ENCODE peak calls at places on chromosomes 5 and 9, in eight cellular contexts. T, P, F, W, D, K, H and G are unnamed samples.
A peak's percentile ranks its signal among the peaks of the same experiment; 100 is the strongest.

GRCh38 chr5:147381555-147381954 is 128.3 kb downstream of the DPYSL3 start:
- DNase-seq in P (no peak), H (no peak), F (no peak), W (no peak), T (no peak), D (no peak), K (no peak), G (no peak)

GRCh38 chr9:117733465-117733864 is 29.3 kb downstream of the TLR4 start:
- DNase-seq in H (peak; percentile 54), K (no peak), P (no peak), W (no peak), D (no peak), F (no peak), T (no peak), G (no peak)

GRCh38 chr9:93255994-93256877 is 72.3 kb downstream of the WNK2 start:
- DNase-seq in K (no peak), T (no peak), P (peak; percentile 55), W (peak; percentile 61), H (no peak), F (no peak), D (no peak), G (no peak)

GRCh38 chr9:113622600-113623400 is 159.3 kb downstream of the RGS3 start:
- DNase-seq in F (peak; percentile 76), K (no peak), W (no peak), P (peak; percentile 49), D (no peak), H (peak; percentile 91), T (no peak), G (peak; percentile 83)

GRCh38 chr5:39214912-39215709 is 4.3 kb downstream of the FYB1 start:
- DNase-seq in D (no peak), H (no peak), T (peak; percentile 45), K (no peak), F (no peak), P (no peak), W (no peak), G (no peak)

GRCh38 chr9:72363908-72364678 is 915 bp downstream of the ZFAND5 start:
- DNase-seq in K (peak; percentile 32), P (peak; percentile 86), T (peak; percentile 76), D (peak; percentile 63), W (peak; percentile 70), H (peak; percentile 83), F (peak; percentile 84), G (peak; percentile 88)

GRCh38 chr9:104866186-104866585 is 61.8 kb downstream of the ABCA1 start:
- DNase-seq in W (no peak), H (no peak), D (no peak), T (no peak), F (no peak), K (no peak), P (no peak), G (no peak)

GRCh38 chr5:93294184-93294583 is 286.8 kb downstream of the NR2F1-AS1 start:
- DNase-seq in F (no peak), W (no peak), T (no peak), K (no peak), D (no peak), H (peak; percentile 24), P (no peak), G (no peak)

GRCh38 chr5:113118298-113118697 is 141.7 kb downstream of the DCP2 start:
- DNase-seq in H (peak; percentile 94), T (no peak), K (no peak), P (no peak), F (no peak), D (no peak), W (no peak), G (no peak)

GRCh38 chr9:8136477-8136876 is 336.9 kb upstream of the DMAC1 start:
- DNase-seq in D (no peak), K (no peak), F (no peak), T (no peak), W (no peak), H (no peak), P (no peak), G (no peak)

GRCh38 chr9:129863059-129863690 is 27.9 kb downstream of the USP20 start:
- DNase-seq in T (peak; percentile 62), H (peak; percentile 86), P (no peak), D (no peak), K (no peak), F (no peak), W (no peak), G (peak; percentile 66)

GRCh38 chr9:129263836-129264235 is 85.8 kb upstream of the IER5L start:
- DNase-seq in H (no peak), W (no peak), T (no peak), K (no peak), F (no peak), P (no peak), D (no peak), G (no peak)

GRCh38 chr9:110064721-110065252 is 143.2 kb downstream of the C9orf152 start:
- DNase-seq in W (no peak), K (no peak), F (no peak), P (no peak), H (no peak), T (no peak), D (no peak), G (no peak)

GRCh38 chr9:34985311-34985899 is 4.1 kb upstream of the DNAJB5 start:
- DNase-seq in D (peak; percentile 73), T (peak; percentile 44), F (no peak), K (peak; percentile 56), H (peak; percentile 73), P (no peak), W (no peak), G (peak; percentile 84)

GRCh38 chr5:145697251-145698016 is 137.7 kb downstream of the PRELID2 start:
- DNase-seq in W (no peak), F (peak; percentile 25), T (no peak), P (no peak), H (peak; percentile 58), K (peak; percentile 29), D (no peak), G (peak; percentile 51)

GRCh38 chr9:33211695-33212393 is 28.1 kb upstream of the SPINK4 start:
- DNase-seq in T (no peak), F (no peak), P (no peak), K (peak; percentile 51), H (no peak), W (no peak), D (no peak), G (peak; percentile 87)

GRCh38 chr5:17180957-17181723 is 36.3 kb upstream of the BASP1 start:
- DNase-seq in K (no peak), H (no peak), P (no peak), W (no peak), D (no peak), F (no peak), T (no peak), G (peak; percentile 18)

GRCh38 chr9:116233160-116233530 is 79.6 kb downstream of the PAPPA start:
- DNase-seq in W (no peak), H (no peak), P (no peak), K (no peak), D (no peak), T (no peak), F (no peak), G (no peak)

GRCh38 chr5:175867587-175868347 is 3.6 kb upstream of the CPLX2 start:
- DNase-seq in F (no peak), P (no peak), D (no peak), H (peak; percentile 97), K (peak; percentile 66), T (no peak), W (no peak), G (peak; percentile 66)